ENCODE peak calls at places on chromosome 19, in six cellular contexts. U, S, I, A, V and R are unnamed samples.

GRCh38 chr19:10191347-10191746 is 3.4 kb downstream of the DNMT1 start:
- DNase-seq in U (peak; percentile 91), S (peak; percentile 99), I (no peak), A (peak; percentile 36), V (peak; percentile 76), R (no peak)

GRCh38 chr19:32206065-32206464 is 139.3 kb upstream of the ZNF507 start:
- DNase-seq in U (no peak), S (no peak), I (no peak), A (no peak), V (no peak), R (no peak)

GRCh38 chr19:40621283-40621682 is 20.1 kb downstream of the LTBP4 start:
- DNase-seq in U (no peak), S (no peak), I (no peak), A (no peak), V (no peak), R (no peak)

GRCh38 chr19:32870981-32871451 is 1.4 kb upstream of the SLC7A9 start:
- DNase-seq in U (no peak), S (no peak), I (no peak), A (no peak), V (peak; percentile 20), R (no peak)

GRCh38 chr19:807627-808175 is 10.4 kb downstream of the PTBP1 start:
- DNase-seq in U (no peak), S (no peak), I (no peak), A (no peak), V (no peak), R (no peak)

GRCh38 chr19:15479391-15480345 is at the start of gene PGLYRP2:
- DNase-seq in U (peak; percentile 29), S (no peak), I (peak; percentile 20), A (no peak), V (peak; percentile 64), R (no peak)

GRCh38 chr19:55366790-55367189 is 3.5 kb downstream of the IL11 start:
- DNase-seq in U (no peak), S (no peak), I (no peak), A (no peak), V (no peak), R (no peak)

GRCh38 chr19:408441-409005 is 424 bp downstream of the C2CD4C start:
- DNase-seq in U (no peak), S (no peak), I (no peak), A (no peak), V (no peak), R (no peak)

GRCh38 chr19:45754323-45754722 is 14.7 kb downstream of the SIX5 start:
- DNase-seq in U (no peak), S (no peak), I (no peak), A (no peak), V (no peak), R (no peak)

GRCh38 chr19:34596989-34597388 is 80.0 kb downstream of the SCGB2B2 start:
- DNase-seq in U (no peak), S (no peak), I (no peak), A (no peak), V (no peak), R (no peak)

GRCh38 chr19:17522988-17523872 is 11.8 kb downstream of the PGLS start:
- DNase-seq in U (no peak), S (no peak), I (no peak), A (no peak), V (peak; percentile 49), R (no peak)